ENCODE peak calls at places on chromosomes 7 and 10, in seven cellular contexts. G, A, H, T, F, S and E are unnamed samples. For H3K79me2, the result is how much of the 10 kb centered on the place peaks cover.

GRCh38 chr7:883029-884021 is 7.0 kb downstream of the GET4 start:
- DNase-seq in G (no peak), A (no peak), H (no peak), T (no peak), F (no peak), S (no peak), E (no peak)

GRCh38 chr10:87915406-87915805 is 52.0 kb downstream of the PTEN start:
- DNase-seq in G (no peak), A (no peak), H (peak), T (peak), F (peak), S (no peak), E (no peak)

GRCh38 chr10:132580157-132580556 is 42.6 kb downstream of the INPP5A start:
- DNase-seq in G (no peak), A (no peak), H (no peak), T (no peak), F (no peak), S (no peak), E (no peak)

GRCh38 chr7:149822353-149822943 is 15.7 kb upstream of the ZNF862 start:
- DNase-seq in G (no peak), A (peak), H (no peak), T (no peak), F (no peak), S (no peak), E (no peak)

GRCh38 chr10:28470873-28471704 is 61.8 kb upstream of the WAC start:
- DNase-seq in G (no peak), A (peak), H (no peak), T (no peak), F (no peak), S (no peak), E (no peak)

GRCh38 chr7:25564980-25565379 is 336.7 kb upstream of the NPVF start:
- DNase-seq in G (no peak), A (no peak), H (no peak), T (no peak), F (no peak), S (no peak), E (no peak)

GRCh38 chr10:66292456-66292855 is 633.4 kb upstream of the LRRTM3 start:
- DNase-seq in G (no peak), A (no peak), H (no peak), T (no peak), F (no peak), S (no peak), E (no peak)

GRCh38 chr10:60728056-60728455 is 50.2 kb upstream of the CDK1 start:
- DNase-seq in G (no peak), A (no peak), H (no peak), T (no peak), F (no peak), S (no peak), E (peak)

GRCh38 chr7:33556471-33556870 is 348.9 kb upstream of the BMPER start:
- DNase-seq in G (no peak), A (no peak), H (no peak), T (no peak), F (no peak), S (no peak), E (no peak)

GRCh38 chr10:62637249-62638061 is 167.1 kb upstream of the ADO start:
- DNase-seq in G (peak), A (no peak), H (no peak), T (no peak), F (no peak), S (no peak), E (peak)

GRCh38 chr10:909831-910230 is 21.7 kb downstream of the LARP4B start:
- DNase-seq in G (no peak), A (no peak), H (peak), T (no peak), F (peak), S (no peak), E (no peak)

GRCh38 chr7:74657692-74658170 is at the start of gene GTF2I:
- DNase-seq in G (no peak), A (no peak), H (no peak), T (no peak), F (peak), S (no peak), E (no peak)

GRCh38 chr10:132459252-132460028 is 62.4 kb downstream of the PWWP2B start:
- DNase-seq in G (no peak), A (no peak), H (no peak), T (peak), F (no peak), S (peak), E (no peak)

GRCh38 chr7:150356265-150356897 is 12.2 kb upstream of the REPIN1 start:
- DNase-seq in G (peak), A (peak), H (peak), T (no peak), F (peak), S (no peak), E (no peak)

GRCh38 chr10:26931223-26931622 is 70.5 kb upstream of the ABI1 start:
- DNase-seq in G (no peak), A (no peak), H (peak), T (peak), F (no peak), S (peak), E (no peak)

GRCh38 chr10:43138757-43139241 is 554 bp downstream of the CSGALNACT2 start:
- DNase-seq in G (peak), A (peak), H (peak), T (no peak), F (no peak), S (no peak), E (peak)

GRCh38 chr10:20215547-20216152 is 399.4 kb downstream of the PLXDC2 start:
- DNase-seq in G (no peak), A (no peak), H (peak), T (peak), F (peak), S (no peak), E (no peak)

GRCh38 chr10:50275650-50276235 is 24.4 kb upstream of the ASAH2 start:
- DNase-seq in G (peak), A (peak), H (peak), T (peak), F (peak), S (peak), E (peak)

GRCh38 chr10:33291053-33291592 is 43.3 kb downstream of the NRP1 start:
- DNase-seq in G (peak), A (no peak), H (no peak), T (no peak), F (no peak), S (no peak), E (peak)

GRCh38 chr10:33295851-33296250 is 38.6 kb downstream of the NRP1 start:
- DNase-seq in G (no peak), A (no peak), H (no peak), T (no peak), F (no peak), S (no peak), E (no peak)

GRCh38 chr10:33290286-33291052 is 44.0 kb downstream of the NRP1 start:
- DNase-seq in G (no peak), A (no peak), H (peak), T (no peak), F (peak), S (no peak), E (no peak)

GRCh38 chr10:33293081-33293480 is 41.4 kb downstream of the NRP1 start:
- DNase-seq in G (no peak), A (no peak), H (no peak), T (no peak), F (no peak), S (no peak), E (no peak)

DNA sequence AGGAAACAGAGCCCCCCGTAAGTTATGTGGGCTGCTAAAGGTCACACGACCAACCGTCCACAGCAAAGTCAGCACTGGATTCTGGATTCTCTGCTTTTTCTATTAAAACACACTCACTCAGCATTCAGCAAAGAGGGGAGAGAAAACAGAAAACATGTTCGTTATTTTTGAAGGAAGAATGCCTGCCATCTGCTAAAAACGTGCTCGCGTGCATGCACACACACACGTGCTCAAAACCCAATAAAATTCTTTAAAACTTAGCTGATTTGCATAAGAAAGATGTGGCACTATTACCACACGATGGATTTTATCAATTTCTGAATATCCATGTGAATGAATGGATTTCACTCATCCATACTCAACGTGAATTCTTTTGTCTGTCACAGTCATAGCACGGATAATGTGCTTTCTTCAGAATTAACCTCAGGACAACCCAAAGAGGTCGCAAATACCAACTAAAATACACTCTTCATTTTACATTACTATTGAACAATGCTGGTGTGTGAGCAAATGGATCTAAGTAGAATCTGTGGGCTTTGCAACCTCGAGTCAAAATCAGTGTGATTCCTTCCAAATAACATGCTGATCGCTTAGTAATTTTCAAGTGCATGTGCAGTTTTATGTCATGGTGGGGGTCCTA is 40.8 kb downstream of the NRP1 start:
- DNase-seq in G (no peak), A (no peak), H (no peak), T (no peak), F (no peak), S (no peak), E (no peak)
- H3K27ac ChIP-seq in G (no peak), A (peak), H (no peak), T (no peak), F (no peak), S (no peak), E (no peak)

GRCh38 chr10:107157071-107157470 is 7.4 kb downstream of the SORCS1 start:
- DNase-seq in G (no peak), A (no peak), H (no peak), T (no peak), F (no peak), S (no peak), E (no peak)
- H3K4me2 ChIP-seq in G (no peak), A (no peak), H (no peak), T (no peak), F (no peak), S (no peak), E (no peak)

DNA sequence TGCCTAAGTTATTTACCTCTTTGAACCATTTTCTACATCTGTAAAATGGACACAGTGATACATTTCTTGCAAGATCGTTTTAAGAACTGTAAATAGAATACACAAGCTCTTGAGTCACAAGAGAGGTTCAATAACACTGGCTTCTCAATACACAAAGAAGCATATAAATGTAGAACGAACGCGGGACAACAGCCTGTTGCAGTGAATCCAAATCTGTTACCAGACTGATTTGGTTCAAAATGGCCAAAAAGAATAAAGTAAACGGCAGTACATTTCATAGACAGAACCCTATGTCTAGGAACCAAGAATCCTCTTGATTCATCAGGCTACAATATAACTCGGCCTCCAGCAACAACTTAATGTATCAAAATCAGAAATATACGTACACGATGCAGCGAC is 701 bp downstream of the MTPAP start:
- DNase-seq in G (no peak), A (no peak), H (no peak), T (no peak), F (no peak), S (no peak), E (no peak)
- H3K79me2 ChIP-seq in G (half or more), A (half or more), H (half or more), T (under half), F (half or more), S (half or more), E (half or more)

DNA sequence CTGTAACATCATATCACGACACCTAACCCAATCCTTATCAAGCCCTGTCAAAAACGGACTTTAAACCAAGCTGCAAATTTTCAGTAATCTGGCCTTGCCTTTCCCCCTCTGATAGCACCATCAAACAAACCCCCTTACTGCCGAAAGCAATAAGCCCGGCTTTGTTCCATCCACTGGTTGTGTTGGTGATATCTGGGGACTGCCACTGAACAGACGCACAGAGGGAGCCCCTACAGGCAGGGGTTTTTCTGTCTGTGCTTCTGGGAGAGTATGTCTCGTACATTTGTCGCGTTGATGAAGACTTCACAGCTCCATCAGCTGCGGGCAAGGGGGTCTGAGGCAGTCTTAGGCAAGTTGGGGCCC is 550 bp upstream of the PLAU start:
- DNase-seq in G (no peak), A (peak), H (no peak), T (no peak), F (peak), S (no peak), E (peak)
- H3K27ac ChIP-seq in G (peak), A (no peak), H (no peak), T (no peak), F (no peak), S (peak), E (peak)

GRCh38 chr7:2131791-2132190 is 101.0 kb downstream of the MAD1L1 start:
- DNase-seq in G (no peak), A (no peak), H (no peak), T (no peak), F (no peak), S (no peak), E (no peak)
- H3K4me2 ChIP-seq in G (no peak), A (no peak), H (no peak), T (no peak), F (no peak), S (no peak), E (no peak)

GRCh38 chr7:140918236-140918635 is 6.5 kb downstream of the BRAF start:
- DNase-seq in G (no peak), A (no peak), H (no peak), T (no peak), F (no peak), S (no peak), E (no peak)
- H3K79me2 ChIP-seq in G (half or more), A (half or more), H (half or more), T (under half), F (half or more), S (half or more), E (half or more)